ENCODE peak calls at places on chromosomes 6 and 20, in six cellular contexts. K is tibial nerve; M is CD8-positive, alpha-beta T cell; F is IMR-90; S is fibroblast of mammary gland; B is endothelial cell of umbilical vein. N is an unnamed sample.

GRCh38 chr6:2783188-2783957 is 18.2 kb downstream of the WRNIP1 start:
- DNase-seq in S (no peak), M (no peak), B (peak; percentile 94), K (no peak), F (peak; percentile 34), N (peak; percentile 24)

GRCh38 chr6:2575191-2575590 is 175.5 kb downstream of the MYLK4 start:
- DNase-seq in B (peak; percentile 30), F (peak; percentile 49), K (no peak), S (peak; percentile 7), M (no peak), N (no peak)

GRCh38 chr20:45336530-45337366 is 11.5 kb downstream of the SDC4 start:
- DNase-seq in F (peak; percentile 95), K (no peak), B (no peak), M (no peak), S (peak; percentile 96), N (peak; percentile 84)

GRCh38 chr6:36387440-36388303 is at the start of gene ETV7:
- DNase-seq in B (no peak), F (peak; percentile 6), S (no peak), K (no peak), M (no peak), N (peak; percentile 17)

GRCh38 chr6:113359155-113360140 is 497.7 kb upstream of the MARCKS start:
- DNase-seq in M (no peak), F (peak; percentile 73), B (peak; percentile 63), S (peak; percentile 42), K (no peak), N (peak; percentile 68)

GRCh38 chr6:109050012-109050411 is 44.6 kb downstream of the SESN1 start:
- DNase-seq in M (no peak), S (no peak), K (no peak), B (no peak), F (no peak), N (no peak)

GRCh38 chr6:44782198-44782597 is 394.7 kb downstream of the CDC5L start:
- DNase-seq in F (no peak), B (no peak), M (no peak), S (no peak), K (no peak), N (no peak)

GRCh38 chr20:32941155-32941885 is 62.9 kb downstream of the SUN5 start:
- DNase-seq in S (peak; percentile 7), F (no peak), B (no peak), M (no peak), K (no peak), N (peak; percentile 4)

GRCh38 chr20:63693079-63693974 is 3.1 kb upstream of the TNFRSF6B start:
- DNase-seq in B (no peak), S (no peak), F (no peak), K (no peak), M (no peak), N (no peak)

GRCh38 chr6:55250400-55250799 is 76.1 kb downstream of the HCRTR2 start:
- DNase-seq in F (no peak), B (no peak), K (no peak), S (no peak), M (no peak), N (no peak)

GRCh38 chr6:131367206-131367873 is 205.7 kb upstream of the ARG1 start:
- DNase-seq in M (no peak), K (no peak), F (no peak), S (no peak), B (no peak), N (no peak)

GRCh38 chr20:10524034-10524476 is 89.0 kb downstream of the SLX4IP start:
- DNase-seq in S (peak; percentile 76), K (peak; percentile 52), F (peak; percentile 41), B (no peak), M (no peak), N (peak; percentile 77)

GRCh38 chr6:38218235-38218634 is 398.7 kb downstream of the ZFAND3 start:
- DNase-seq in M (no peak), S (no peak), F (no peak), B (no peak), K (no peak), N (no peak)

GRCh38 chr6:3745566-3746118 is 5.9 kb downstream of the PXDC1 start:
- DNase-seq in S (no peak), F (no peak), K (no peak), B (no peak), M (no peak), N (no peak)

GRCh38 chr6:46053034-46053933 is 37.6 kb upstream of the CLIC5 start:
- DNase-seq in F (no peak), M (no peak), K (no peak), B (peak; percentile 41), S (no peak), N (peak; percentile 37)

GRCh38 chr6:111576302-111576701 is 29.4 kb downstream of the TRAF3IP2 start:
- DNase-seq in K (no peak), F (peak; percentile 67), S (peak; percentile 56), B (no peak), M (no peak), N (no peak)

GRCh38 chr6:20877008-20877937 is 343.0 kb downstream of the CDKAL1 start:
- DNase-seq in B (peak; percentile 94), K (no peak), S (peak; percentile 97), F (peak; percentile 97), M (no peak), N (peak; percentile 84)

DNA sequence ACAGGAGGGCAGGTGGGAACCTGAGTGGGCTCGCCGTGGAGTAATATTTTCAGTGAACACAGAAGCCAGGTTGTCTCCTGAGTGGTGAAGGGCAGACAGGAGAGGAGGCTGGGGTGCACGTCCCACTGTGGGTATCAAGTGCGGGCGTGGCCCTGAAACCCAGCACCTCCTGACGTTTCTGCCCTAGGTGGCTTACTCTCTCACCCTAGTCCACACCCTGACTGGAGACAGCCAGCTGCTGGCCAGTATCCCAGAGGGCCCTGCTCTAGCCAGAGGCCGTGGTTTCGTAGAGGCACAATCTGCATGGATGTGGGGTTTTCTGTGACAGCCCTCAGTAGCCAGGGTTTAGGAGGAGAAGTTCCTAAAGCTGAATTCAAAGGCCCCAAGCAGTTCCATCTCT is 86.7 kb downstream of the TRERF1 start:
- DNase-seq in M (no peak), K (no peak), B (no peak), F (no peak), S (no peak), N (peak; percentile 31)
- TF ChIP-seq CTCF in M (no peak), K (no peak), B (no peak), F (no peak), S (no peak), N (no peak)

GRCh38 chr20:61663521-61664425 is 401.9 kb downstream of the TAF4 start:
- DNase-seq in B (no peak), K (no peak), F (no peak), S (no peak), M (no peak), N (no peak)

GRCh38 chr20:61662226-61662945 is 403.3 kb downstream of the TAF4 start:
- DNase-seq in B (no peak), F (no peak), S (no peak), M (no peak), K (no peak), N (no peak)

GRCh38 chr20:61664741-61665320 is 400.9 kb downstream of the TAF4 start:
- DNase-seq in K (no peak), M (no peak), B (no peak), S (no peak), F (no peak), N (no peak)

GRCh38 chr20:61661583-61661982 is 404.1 kb downstream of the TAF4 start:
- DNase-seq in F (no peak), S (no peak), M (no peak), B (no peak), K (no peak), N (no peak)

GRCh38 chr20:61662946-61663460 is 402.7 kb downstream of the TAF4 start:
- DNase-seq in B (no peak), S (no peak), K (no peak), M (no peak), F (no peak), N (no peak)
- TF ChIP-seq CTCF in B (no peak), S (no peak), K (no peak), M (no peak), F (no peak), N (no peak)

DNA sequence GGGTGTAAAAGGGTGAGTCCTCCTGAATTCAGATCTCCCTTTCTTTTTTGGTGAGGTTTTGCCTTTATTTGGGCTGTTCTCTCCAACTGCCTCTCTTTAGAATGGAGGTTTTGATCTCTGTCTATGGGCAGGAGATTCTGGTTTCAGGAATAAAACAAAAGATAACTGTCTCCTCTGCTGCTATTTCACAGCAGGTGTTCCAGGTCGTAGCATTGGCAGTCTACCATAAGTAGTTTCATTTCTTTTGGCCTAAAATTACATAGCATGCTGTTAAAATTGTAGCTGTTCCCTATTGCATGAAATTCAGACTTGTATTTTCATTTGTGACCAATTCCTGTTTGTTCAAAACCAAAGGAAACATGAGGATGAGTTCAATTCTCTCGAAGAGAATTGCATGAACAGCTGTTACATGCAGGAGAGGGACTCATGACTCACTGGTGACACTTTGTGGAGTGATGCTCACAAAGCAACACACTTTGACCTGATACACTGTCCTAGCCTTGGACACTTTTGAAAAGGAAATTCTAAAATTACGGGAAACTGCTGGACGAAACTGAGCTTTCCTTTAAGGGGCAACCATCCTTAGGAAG is 76.8 kb upstream of the SIRPG start:
- DNase-seq in F (no peak), S (peak; percentile 40), K (no peak), M (no peak), B (peak; percentile 15), N (peak; percentile 17)
- TF ChIP-seq CTCF in F (no peak), S (no peak), K (peak; percentile 7), M (peak; percentile 50), B (no peak), N (no peak)

GRCh38 chr6:99287523-99287922 is 62.0 kb downstream of the FAXC start:
- DNase-seq in M (no peak), S (no peak), B (no peak), F (no peak), K (no peak), N (no peak)
- TF ChIP-seq CTCF in M (no peak), S (no peak), B (no peak), F (no peak), K (no peak), N (no peak)

GRCh38 chr6:16286151-16286522 is 47.8 kb downstream of the GMPR start:
- DNase-seq in S (peak; percentile 36), K (no peak), B (peak; percentile 19), F (peak; percentile 38), M (no peak), N (peak; percentile 24)
- TF ChIP-seq CTCF in S (peak; percentile 90), K (peak; percentile 34), B (peak; percentile 82), F (peak; percentile 80), M (no peak), N (peak; percentile 80)

GRCh38 chr6:145506554-145506953 is 228.8 kb downstream of the EPM2A start:
- DNase-seq in K (no peak), M (no peak), B (no peak), F (no peak), S (peak; percentile 16), N (peak; percentile 8)

GRCh38 chr6:145507251-145507650 is 228.1 kb downstream of the EPM2A start:
- DNase-seq in F (no peak), M (no peak), B (no peak), K (no peak), S (no peak), N (no peak)

GRCh38 chr6:145502417-145502816 is 232.9 kb downstream of the EPM2A start:
- DNase-seq in M (no peak), K (no peak), S (peak; percentile 7), F (no peak), B (peak; percentile 15), N (no peak)

DNA sequence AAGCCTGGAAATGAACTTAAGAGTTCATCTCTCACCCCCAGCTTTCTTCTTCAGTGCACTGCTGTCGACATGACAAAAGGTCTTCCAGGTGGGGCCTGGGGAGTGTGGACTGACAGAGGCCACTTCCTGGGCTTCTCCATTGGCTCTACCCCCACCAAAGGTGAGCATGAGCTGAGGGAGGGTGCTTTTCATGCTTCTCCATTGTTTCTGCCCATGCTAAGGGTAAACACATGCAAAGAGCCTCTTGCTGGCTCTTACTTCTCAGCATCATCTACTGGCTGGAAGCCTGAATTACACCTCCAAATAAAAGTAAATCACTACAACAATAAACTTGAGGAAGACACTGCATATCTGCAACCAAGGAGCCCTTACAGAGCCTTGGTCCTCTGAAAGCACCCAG is 227.2 kb downstream of the EPM2A start:
- DNase-seq in K (no peak), S (no peak), F (no peak), B (peak; percentile 11), M (no peak), N (no peak)
- TF ChIP-seq CTCF in K (no peak), S (peak; percentile 28), F (no peak), B (peak; percentile 34), M (no peak), N (no peak)